ENCODE peak calls at places on chromosome 12, in six cellular contexts. L is substantia nigra, H is dermis microvascular lymphatic vessel endothelial cell, B is foreskin keratinocyte, R is cerebellar cortex, Y is spleen. E is an unnamed sample.

GRCh38 chr12:21776242-21776641 is 1.7 kb upstream of the KCNJ8 start:
- DNase-seq in L (no peak), H (no peak), B (no peak), R (no peak), Y (no peak), E (no peak)

GRCh38 chr12:132506730-132507538 is 17.0 kb downstream of the FBRSL1 start:
- DNase-seq in L (peak), H (peak), B (no peak), R (peak), Y (peak), E (peak)

GRCh38 chr12:47856094-47856493 is 36.4 kb upstream of the HDAC7 start:
- DNase-seq in L (no peak), H (no peak), B (no peak), R (no peak), Y (no peak), E (no peak)

GRCh38 chr12:22994276-22994675 is 369.3 kb downstream of the ETNK1 start:
- DNase-seq in L (no peak), H (no peak), B (no peak), R (no peak), Y (no peak), E (no peak)

GRCh38 chr12:105083551-105084105 is 630 bp downstream of the ALDH1L2 start:
- DNase-seq in L (peak), H (no peak), B (peak), R (peak), Y (peak), E (peak)

GRCh38 chr12:70719672-70720420 is 82.6 kb upstream of the PTPRB start:
- DNase-seq in L (no peak), H (peak), B (no peak), R (no peak), Y (peak), E (peak)

GRCh38 chr12:123150804-123151678 is at the start of gene PITPNM2:
- DNase-seq in L (no peak), H (no peak), B (no peak), R (no peak), Y (peak), E (peak)

GRCh38 chr12:53971686-53972085 is 1.2 kb upstream of the HOXC11 start:
- DNase-seq in L (no peak), H (no peak), B (no peak), R (no peak), Y (peak), E (no peak)

GRCh38 chr12:53221203-53222076 is 10.6 kb downstream of the RARG start:
- DNase-seq in L (peak), H (no peak), B (peak), R (no peak), Y (peak), E (peak)

GRCh38 chr12:1972856-1973317 is 31.4 kb downstream of the DCP1B start:
- DNase-seq in L (no peak), H (no peak), B (no peak), R (peak), Y (no peak), E (peak)

GRCh38 chr12:13390921-13391320 is 194.4 kb downstream of the EMP1 start:
- DNase-seq in L (no peak), H (no peak), B (no peak), R (no peak), Y (no peak), E (no peak)

GRCh38 chr12:70920251-70920851 is at the start of gene PTPRR:
- DNase-seq in L (no peak), H (no peak), B (no peak), R (peak), Y (no peak), E (peak)

GRCh38 chr12:30823764-30824163 is 69.0 kb upstream of the CAPRIN2 start:
- DNase-seq in L (no peak), H (no peak), B (no peak), R (no peak), Y (no peak), E (no peak)

GRCh38 chr12:42967850-42968249 is 378.3 kb upstream of the PRICKLE1 start:
- DNase-seq in L (no peak), H (no peak), B (no peak), R (no peak), Y (no peak), E (no peak)

GRCh38 chr12:2282321-2282720 is 229.5 kb downstream of the CACNA1C start:
- DNase-seq in L (no peak), H (no peak), B (no peak), R (peak), Y (no peak), E (no peak)

GRCh38 chr12:76024942-76025600 is 6.5 kb downstream of the PHLDA1 start:
- DNase-seq in L (no peak), H (no peak), B (peak), R (no peak), Y (no peak), E (no peak)

GRCh38 chr12:7155471-7156034 is 25.4 kb downstream of the CLSTN3 start:
- DNase-seq in L (no peak), H (no peak), B (peak), R (no peak), Y (peak), E (no peak)

E was measured in midbrain.